ENCODE peak calls at places on chromosomes 2 and 18, in six cellular contexts. X is ELF-1, P is pancreas, F is tibial artery, M is progenitor cell of endocrine pancreas, B is HEK293T. G is an unnamed sample.

GRCh38 chr18:79771446-79772107 is 26.2 kb upstream of the KCNG2 start:
- DNase-seq in M (no peak), B (no peak), P (no peak), X (no peak), F (no peak), G (no peak)

GRCh38 chr2:241200822-241201395 is 12.4 kb downstream of the ANO7 start:
- DNase-seq in F (no peak), M (no peak), B (no peak), P (no peak), X (no peak), G (no peak)

GRCh38 chr2:201642579-201643215 is 606 bp downstream of the TMEM237 start:
- DNase-seq in F (peak; percentile 77), X (peak; percentile 91), M (peak; percentile 85), B (peak; percentile 90), P (peak; percentile 78), G (no peak)

GRCh38 chr2:25418944-25419677 is 77.4 kb upstream of the DNMT3A start:
- DNase-seq in P (no peak), F (no peak), X (no peak), M (no peak), B (no peak), G (no peak)

GRCh38 chr2:21819475-21819874 is 695.7 kb downstream of the TDRD15 start:
- DNase-seq in M (no peak), F (no peak), B (no peak), X (no peak), P (no peak), G (no peak)

GRCh38 chr2:205245001-205245400 is 437.3 kb upstream of the NRP2 start:
- DNase-seq in P (no peak), M (no peak), X (no peak), B (no peak), F (no peak), G (no peak)

GRCh38 chr2:241564596-241565411 is 6.3 kb downstream of the BOK start:
- DNase-seq in F (no peak), X (no peak), M (no peak), P (no peak), B (no peak), G (no peak)

GRCh38 chr2:1973636-1974035 is 229.3 kb upstream of the PXDN start:
- DNase-seq in P (no peak), X (no peak), M (no peak), F (no peak), B (no peak), G (no peak)

GRCh38 chr2:191152841-191153240 is 2.0 kb upstream of the STAT4 start:
- DNase-seq in F (no peak), X (no peak), B (no peak), M (no peak), P (no peak), G (peak; percentile 49)

GRCh38 chr18:62982600-62983251 is 267.4 kb downstream of the PHLPP1 start:
- DNase-seq in F (peak; percentile 65), M (peak; percentile 46), P (peak; percentile 64), B (peak; percentile 44), X (peak; percentile 74), G (peak; percentile 57)

GRCh38 chr2:16227811-16228462 is 287.6 kb downstream of the MYCN start:
- DNase-seq in M (no peak), F (no peak), X (no peak), B (no peak), P (no peak), G (no peak)

GRCh38 chr2:85308951-85309555 is 18.7 kb downstream of the TGOLN2 start:
- DNase-seq in F (peak; percentile 62), X (no peak), P (no peak), B (no peak), M (no peak), G (peak; percentile 63)

GRCh38 chr2:237600205-237600846 is 9.8 kb upstream of the RAB17 start:
- DNase-seq in X (peak; percentile 84), M (no peak), P (no peak), F (peak; percentile 81), B (no peak), G (no peak)

GRCh38 chr2:150126143-150126725 is 361.2 kb downstream of the RND3 start:
- DNase-seq in B (no peak), P (no peak), F (no peak), X (no peak), M (no peak), G (no peak)

GRCh38 chr18:57107141-57107832 is 39.6 kb upstream of the BOD1L2 start:
- DNase-seq in P (no peak), F (no peak), X (no peak), M (peak; percentile 21), B (peak; percentile 12), G (peak; percentile 28)

GRCh38 chr18:31225668-31226067 is 63.0 kb upstream of the DSC1 start:
- DNase-seq in X (peak; percentile 84), F (no peak), M (no peak), B (no peak), P (no peak), G (peak; percentile 86)

GRCh38 chr2:236499691-236500573 is 69.7 kb upstream of the ACKR3 start:
- DNase-seq in B (no peak), P (no peak), F (no peak), X (peak; percentile 66), M (no peak), G (peak; percentile 13)

GRCh38 chr2:240999001-240999791 is 778 bp downstream of the SNED1 start:
- DNase-seq in B (no peak), M (peak; percentile 14), F (peak; percentile 30), X (peak; percentile 4), P (peak; percentile 37), G (no peak)

GRCh38 chr2:214103199-214104001 is 307.5 kb upstream of the VWC2L start:
- DNase-seq in M (no peak), P (peak; percentile 35), B (no peak), X (no peak), F (no peak), G (peak; percentile 4)

GRCh38 chr2:173414823-173415322 is 60.2 kb downstream of the CDCA7 start:
- DNase-seq in F (no peak), X (no peak), M (no peak), P (no peak), B (no peak), G (peak; percentile 82)

GRCh38 chr2:54629914-54630609 is 93.4 kb upstream of the EML6 start:
- DNase-seq in M (no peak), B (no peak), F (peak; percentile 64), P (peak; percentile 92), X (no peak), G (peak; percentile 19)

GRCh38 chr2:1134629-1135028 is 184.0 kb downstream of the SNTG2 start:
- DNase-seq in X (no peak), F (no peak), P (no peak), M (no peak), B (no peak), G (no peak)

GRCh38 chr2:141911485-141912066 is 219.2 kb downstream of the LRP1B start:
- DNase-seq in P (peak; percentile 23), B (peak; percentile 8), F (no peak), X (peak; percentile 39), M (peak; percentile 16), G (peak; percentile 29)

GRCh38 chr2:66405473-66405872 is 29.5 kb upstream of the MEIS1 start:
- DNase-seq in X (no peak), M (no peak), F (no peak), B (no peak), P (no peak), G (no peak)

GRCh38 chr18:74856967-74857366 is 259.3 kb downstream of the ZNF407 start:
- DNase-seq in P (no peak), M (no peak), F (no peak), X (no peak), B (no peak), G (no peak)

GRCh38 chr2:231068525-231069222 is 12.0 kb downstream of the PSMD1 start:
- DNase-seq in F (no peak), P (no peak), M (no peak), X (no peak), B (no peak), G (peak; percentile 12)

GRCh38 chr2:11482473-11483031 is 16.6 kb upstream of the E2F6 start:
- DNase-seq in X (peak; percentile 88), M (peak; percentile 86), F (no peak), P (no peak), B (peak; percentile 43), G (no peak)

GRCh38 chr2:41781082-41781481 is 266.7 kb upstream of the PKDCC start:
- DNase-seq in M (no peak), P (no peak), X (no peak), B (no peak), F (no peak), G (no peak)

G was measured in astrocyte of the spinal cord.